ENCODE peak calls at places on chromosome 20, in five cellular contexts. One of them, this sample, is unnamed.

GRCh38 chr20:62142252-62143117 is 709 bp downstream of the PSMA7 start:
- DNase-seq in right lobe of liver: peak
- DNase-seq in transverse colon: peak
- DNase-seq in GM06990: peak
- DNase-seq in C1 segment of cervical spinal cord: no peak
- DNase-seq in this sample: no peak

GRCh38 chr20:57400262-57400701 is 9.1 kb downstream of the RBM38 start:
- DNase-seq in C1 segment of cervical spinal cord: no peak
- DNase-seq in transverse colon: no peak
- DNase-seq in right lobe of liver: peak
- DNase-seq in GM06990: peak
- DNase-seq in this sample: no peak

GRCh38 chr20:48625136-48625900 is 202.5 kb downstream of the PREX1 start:
- DNase-seq in transverse colon: no peak
- DNase-seq in C1 segment of cervical spinal cord: no peak
- DNase-seq in right lobe of liver: peak
- DNase-seq in GM06990: no peak
- DNase-seq in this sample: no peak

GRCh38 chr20:2652724-2653510 is 485 bp downstream of the NOP56 start:
- DNase-seq in C1 segment of cervical spinal cord: peak
- DNase-seq in GM06990: no peak
- DNase-seq in right lobe of liver: no peak
- DNase-seq in transverse colon: peak
- DNase-seq in this sample: no peak

GRCh38 chr20:4916991-4917881 is 84.1 kb downstream of the SLC23A2 start:
- DNase-seq in right lobe of liver: no peak
- DNase-seq in C1 segment of cervical spinal cord: no peak
- DNase-seq in transverse colon: no peak
- DNase-seq in GM06990: no peak
- DNase-seq in this sample: peak

GRCh38 chr20:9035129-9035528 is 33.8 kb upstream of the PLCB4 start:
- DNase-seq in transverse colon: no peak
- DNase-seq in C1 segment of cervical spinal cord: no peak
- DNase-seq in right lobe of liver: no peak
- DNase-seq in GM06990: no peak
- DNase-seq in this sample: no peak

GRCh38 chr20:36366623-36367369 is 60.7 kb downstream of the DLGAP4 start:
- DNase-seq in C1 segment of cervical spinal cord: no peak
- DNase-seq in GM06990: no peak
- DNase-seq in right lobe of liver: no peak
- DNase-seq in transverse colon: no peak
- DNase-seq in this sample: no peak

GRCh38 chr20:57425150-57426013 is 34.2 kb downstream of the RBM38 start:
- DNase-seq in right lobe of liver: no peak
- DNase-seq in transverse colon: no peak
- DNase-seq in C1 segment of cervical spinal cord: no peak
- DNase-seq in GM06990: no peak
- DNase-seq in this sample: no peak

GRCh38 chr20:22414354-22414753 is 170.0 kb downstream of the FOXA2 start:
- DNase-seq in transverse colon: no peak
- DNase-seq in C1 segment of cervical spinal cord: no peak
- DNase-seq in GM06990: no peak
- DNase-seq in right lobe of liver: no peak
- DNase-seq in this sample: no peak

GRCh38 chr20:10239954-10240353 is 21.3 kb downstream of the SNAP25 start:
- DNase-seq in right lobe of liver: peak
- DNase-seq in transverse colon: peak
- DNase-seq in GM06990: no peak
- DNase-seq in C1 segment of cervical spinal cord: no peak
- DNase-seq in this sample: peak

GRCh38 chr20:43983904-43984361 is 69.3 kb downstream of the TOX2 start:
- DNase-seq in GM06990: no peak
- DNase-seq in C1 segment of cervical spinal cord: no peak
- DNase-seq in transverse colon: no peak
- DNase-seq in right lobe of liver: no peak
- DNase-seq in this sample: no peak

GRCh38 chr20:59629141-59630045 is 25.1 kb downstream of the PHACTR3 start:
- DNase-seq in transverse colon: no peak
- DNase-seq in C1 segment of cervical spinal cord: no peak
- DNase-seq in GM06990: no peak
- DNase-seq in right lobe of liver: no peak
- DNase-seq in this sample: no peak

GRCh38 chr20:10478205-10478604 is 43.1 kb downstream of the SLX4IP start:
- DNase-seq in C1 segment of cervical spinal cord: no peak
- DNase-seq in right lobe of liver: no peak
- DNase-seq in transverse colon: no peak
- DNase-seq in GM06990: peak
- DNase-seq in this sample: no peak